ENCODE peak calls at places on chromosomes 4 and X, in seven cellular contexts. A is choroid plexus epithelial cell; T is HFF-Myc; L is ascending aorta; B is heart left ventricle; N is progenitor cell of endocrine pancreas; W is CD8-positive, alpha-beta T cell. I is an unnamed sample.

GRCh38 chr4:153161599-153161971 is 42.7 kb upstream of the TRIM2 start:
- DNase-seq in A (no peak), T (no peak), L (no peak), B (no peak), N (no peak), W (no peak), I (no peak)

GRCh38 chr4:6235901-6236625 is 33.6 kb upstream of the WFS1 start:
- DNase-seq in A (peak), T (no peak), L (no peak), B (no peak), N (no peak), W (no peak), I (no peak)

GRCh38 chr4:102263024-102263787 is 82.1 kb downstream of the SLC39A8 start:
- DNase-seq in A (peak), T (no peak), L (no peak), B (no peak), N (no peak), W (no peak), I (peak)

GRCh38 chrX:109684136-109684535 is 48.9 kb downstream of the ACSL4 start:
- DNase-seq in A (peak), T (no peak), L (no peak), B (no peak), N (no peak), W (no peak), I (no peak)

GRCh38 chrX:86148024-86148511 is at the start of gene DACH2:
- DNase-seq in A (peak), T (no peak), L (peak), B (peak), N (peak), W (no peak), I (peak)

GRCh38 chrX:135384161-135384836 is 37.4 kb upstream of the SMIM10L2A start:
- DNase-seq in A (no peak), T (no peak), L (no peak), B (no peak), N (no peak), W (peak), I (no peak)

GRCh38 chr4:146095091-146095690 is 80.3 kb upstream of the LSM6 start:
- DNase-seq in A (peak), T (peak), L (no peak), B (no peak), N (peak), W (no peak), I (peak)

GRCh38 chr4:68951078-68951805 is at the start of gene UGT2A3:
- DNase-seq in A (no peak), T (no peak), L (no peak), B (no peak), N (no peak), W (no peak), I (peak)

GRCh38 chrX:13064599-13065143 is 20.3 kb upstream of the FAM9C start:
- DNase-seq in A (peak), T (no peak), L (no peak), B (no peak), N (no peak), W (no peak), I (no peak)

GRCh38 chr4:44801384-44801783 is 75.0 kb upstream of the GNPDA2 start:
- DNase-seq in A (no peak), T (no peak), L (no peak), B (no peak), N (no peak), W (no peak), I (no peak)

GRCh38 chrX:49029876-49030275 is 13.3 kb downstream of the TFE3 start:
- DNase-seq in A (no peak), T (no peak), L (no peak), B (no peak), N (no peak), W (no peak), I (no peak)

GRCh38 chr4:44447563-44448504 is 775 bp downstream of the KCTD8 start:
- DNase-seq in A (peak), T (no peak), L (no peak), B (peak), N (peak), W (no peak), I (peak)

GRCh38 chr4:140343303-140343702 is 30.1 kb upstream of the SCOC start:
- DNase-seq in A (peak), T (no peak), L (no peak), B (no peak), N (peak), W (no peak), I (peak)

GRCh38 chr4:68466751-68467150 is 19.5 kb downstream of the TMPRSS11E start:
- DNase-seq in A (no peak), T (no peak), L (no peak), B (no peak), N (no peak), W (no peak), I (no peak)

GRCh38 chr4:36677122-36677521 is 395.7 kb downstream of the DTHD1 start:
- DNase-seq in A (no peak), T (no peak), L (no peak), B (no peak), N (no peak), W (no peak), I (no peak)

GRCh38 chrX:9906919-9907318 is 60.2 kb upstream of the CLDN34 start:
- DNase-seq in A (no peak), T (no peak), L (no peak), B (no peak), N (no peak), W (no peak), I (no peak)

GRCh38 chr4:94665500-94666398 is 92.0 kb upstream of the BMPR1B start:
- DNase-seq in A (no peak), T (no peak), L (no peak), B (no peak), N (no peak), W (no peak), I (no peak)

GRCh38 chr4:5044341-5044740 is 6.9 kb upstream of the STK32B start:
- DNase-seq in A (no peak), T (no peak), L (no peak), B (no peak), N (no peak), W (no peak), I (no peak)

GRCh38 chr4:5041609-5042234 is 9.6 kb upstream of the STK32B start:
- DNase-seq in A (no peak), T (no peak), L (no peak), B (no peak), N (no peak), W (no peak), I (no peak)

GRCh38 chr4:5048721-5049120 is 2.6 kb upstream of the STK32B start:
- DNase-seq in A (no peak), T (no peak), L (no peak), B (no peak), N (no peak), W (no peak), I (no peak)

GRCh38 chr4:5043579-5043978 is 7.7 kb upstream of the STK32B start:
- DNase-seq in A (no peak), T (no peak), L (no peak), B (no peak), N (no peak), W (no peak), I (no peak)

DNA sequence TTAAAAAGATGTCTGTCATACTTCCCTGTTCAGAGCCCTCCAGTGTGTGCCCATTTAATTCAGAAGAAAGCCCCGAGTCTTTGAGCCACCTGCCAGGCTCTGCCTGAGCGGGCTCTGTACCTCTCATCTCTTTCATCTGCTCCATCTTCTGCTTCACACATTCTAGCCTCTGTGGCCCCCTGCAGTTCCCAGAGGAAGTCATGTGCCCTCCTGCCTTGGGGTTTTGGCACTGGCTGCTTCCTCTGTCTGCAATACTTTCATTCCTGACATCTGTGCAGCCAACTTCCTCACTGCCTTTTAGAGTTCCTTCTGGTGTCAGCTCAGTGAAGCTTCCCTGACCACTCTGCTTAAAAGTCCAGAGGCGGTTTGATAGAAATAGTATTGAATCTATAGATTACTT is 6.2 kb upstream of the STK32B start:
- DNase-seq in A (peak), T (no peak), L (no peak), B (peak), N (no peak), W (no peak), I (no peak)
- TF ChIP-seq CTCF in A (no peak), T (no peak), L (no peak), B (no peak), N (no peak), W (no peak), I (no peak)

DNA sequence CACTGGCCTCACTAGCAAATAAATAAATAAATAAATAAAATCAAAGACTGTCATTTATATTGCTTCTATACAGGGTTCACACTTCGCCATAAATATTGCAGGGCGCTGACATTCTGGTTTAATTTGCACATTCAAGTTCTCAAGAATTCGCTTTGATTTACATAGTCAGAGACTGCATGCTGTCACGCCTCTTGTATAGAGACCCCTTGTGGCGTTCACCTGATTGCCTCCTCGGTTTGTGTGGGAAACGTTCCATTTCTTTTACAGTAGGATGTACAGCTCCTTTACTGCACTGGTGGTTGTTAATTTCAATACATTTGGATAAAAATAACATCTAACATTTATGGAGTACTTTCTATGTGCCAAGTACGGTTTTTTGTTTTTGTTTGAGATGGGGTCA is 71.3 kb upstream of the ADGRG2 start:
- DNase-seq in A (no peak), T (no peak), L (no peak), B (no peak), N (no peak), W (no peak), I (no peak)
- TF ChIP-seq CTCF in A (no peak), T (no peak), L (no peak), B (no peak), N (no peak), W (no peak), I (no peak)

GRCh38 chr4:173752610-173753009 is 222.6 kb upstream of the HAND2 start:
- DNase-seq in A (peak), T (no peak), L (no peak), B (no peak), N (no peak), W (no peak), I (peak)
- TF ChIP-seq CTCF in A (peak), T (peak), L (peak), B (peak), N (peak), W (no peak), I (peak)

GRCh38 chrX:24874604-24875247 is 141.0 kb downstream of the ARX start:
- DNase-seq in A (no peak), T (no peak), L (no peak), B (no peak), N (no peak), W (no peak), I (no peak)

GRCh38 chrX:24879679-24880078 is 136.1 kb downstream of the ARX start:
- DNase-seq in A (no peak), T (no peak), L (no peak), B (no peak), N (no peak), W (no peak), I (no peak)

GRCh38 chrX:24876782-24877315 is 138.9 kb downstream of the ARX start:
- DNase-seq in A (no peak), T (no peak), L (no peak), B (no peak), N (no peak), W (no peak), I (no peak)

DNA sequence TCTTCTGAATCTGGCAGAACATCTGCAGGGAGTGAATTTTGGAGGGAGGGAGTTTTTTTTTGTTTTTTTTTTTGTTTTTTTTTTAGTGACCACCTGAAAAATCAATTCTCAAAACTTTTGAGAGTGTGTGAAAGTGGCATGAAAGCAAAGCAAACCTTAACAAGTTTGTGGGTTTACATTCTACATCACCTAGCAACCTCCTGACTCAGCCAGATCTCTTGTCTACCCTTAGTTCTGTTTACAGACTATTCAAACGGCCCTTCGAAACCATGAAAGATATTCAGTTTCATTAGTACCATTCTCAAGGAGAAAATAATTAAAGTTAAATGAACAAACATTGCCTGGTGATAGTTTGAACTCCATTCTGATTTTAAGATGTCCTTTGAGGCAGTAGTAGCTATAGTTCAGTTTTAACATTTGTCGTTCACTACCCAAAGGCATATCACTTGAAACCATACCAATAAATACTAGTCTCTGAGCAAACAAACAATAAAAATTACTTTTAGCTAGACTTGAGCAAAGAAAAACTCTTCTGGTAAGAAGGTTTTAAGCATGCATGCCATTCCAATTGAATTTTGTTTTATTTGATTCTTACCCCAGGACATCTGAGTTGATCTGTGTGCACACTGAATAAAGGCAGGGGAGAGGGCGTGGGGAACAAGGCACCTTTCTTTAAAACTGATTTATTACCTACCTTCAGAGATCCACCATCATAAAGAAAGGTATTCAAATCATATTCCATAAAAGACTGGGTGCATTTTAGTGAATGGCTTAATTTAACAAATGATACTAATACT is 137.7 kb downstream of the ARX start:
- DNase-seq in A (peak), T (no peak), L (no peak), B (no peak), N (no peak), W (no peak), I (peak)
- TF ChIP-seq CTCF in A (no peak), T (no peak), L (no peak), B (no peak), N (no peak), W (no peak), I (no peak)

DNA sequence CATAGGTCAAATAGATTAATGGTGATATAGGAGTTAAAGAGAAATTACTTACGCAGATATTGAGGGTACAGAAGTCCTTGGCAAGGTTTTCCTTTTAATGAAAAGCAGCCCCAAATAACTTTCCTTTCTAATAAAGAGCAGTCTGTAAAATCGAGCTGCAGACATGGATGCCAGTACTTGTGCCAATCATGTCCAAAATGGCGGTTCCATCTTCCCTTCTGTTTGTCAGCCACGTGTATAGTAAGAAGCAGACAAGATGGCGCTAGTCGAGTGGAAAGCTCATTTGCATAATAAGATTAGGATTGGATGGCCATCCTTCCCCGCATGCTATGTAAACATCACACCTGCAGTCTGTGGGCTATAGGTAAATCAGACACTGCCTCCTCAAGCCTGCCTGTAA is 68.5 kb downstream of the FGFBP1 start:
- DNase-seq in A (no peak), T (no peak), L (no peak), B (no peak), N (no peak), W (no peak), I (no peak)
- TF ChIP-seq CTCF in A (no peak), T (no peak), L (no peak), B (no peak), N (no peak), W (no peak), I (no peak)

DNA sequence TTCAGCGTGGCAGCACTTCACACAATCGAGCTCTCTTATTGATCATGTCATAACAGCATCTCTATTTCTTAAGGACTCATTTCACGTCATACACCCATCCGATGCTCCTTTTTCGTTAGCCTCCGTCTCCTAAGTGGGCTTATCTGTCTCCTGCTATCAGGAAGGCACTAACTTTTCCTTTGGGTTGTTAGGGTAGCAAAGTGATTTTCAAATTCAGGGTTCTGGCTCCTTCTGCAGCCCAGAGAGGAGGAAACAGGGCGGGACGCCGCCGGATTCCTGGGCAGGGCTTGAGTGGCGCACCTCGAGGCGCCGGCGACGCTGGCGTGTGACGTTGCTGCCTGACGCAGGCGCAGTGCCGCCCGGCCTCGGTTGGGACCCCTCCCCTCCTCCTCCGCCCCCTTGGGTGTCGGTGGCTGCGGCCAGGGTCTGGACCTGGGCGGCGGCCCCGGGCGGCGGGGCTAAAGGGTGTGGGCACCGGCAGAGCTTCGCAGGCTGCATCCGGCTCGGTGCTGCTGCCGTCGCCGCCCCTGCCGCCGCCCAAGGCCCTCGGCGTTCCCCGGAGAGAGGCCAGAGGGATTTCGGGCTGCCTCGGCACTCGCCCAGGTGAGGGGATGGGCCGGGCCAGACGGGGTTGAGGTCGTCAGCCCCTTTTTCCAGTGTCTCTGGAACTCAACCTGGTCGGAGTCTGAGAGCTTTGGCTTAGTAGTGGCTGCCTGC is at the start of gene BLTP1:
- DNase-seq in A (peak), T (peak), L (peak), B (peak), N (peak), W (peak), I (peak)
- TF ChIP-seq CTCF in A (peak), T (no peak), L (no peak), B (no peak), N (no peak), W (no peak), I (no peak)

GRCh38 chr4:11514780-11515432 is 86.2 kb upstream of the HS3ST1 start:
- DNase-seq in A (no peak), T (no peak), L (no peak), B (no peak), N (no peak), W (no peak), I (no peak)
- TF ChIP-seq CTCF in A (no peak), T (no peak), L (no peak), B (no peak), N (no peak), W (no peak), I (no peak)

GRCh38 chr4:173532725-173533511 is 2.9 kb upstream of the HAND2 start:
- DNase-seq in A (no peak), T (no peak), L (no peak), B (no peak), N (no peak), W (no peak), I (no peak)
- TF ChIP-seq CTCF in A (no peak), T (no peak), L (no peak), B (no peak), N (no peak), W (no peak), I (no peak)

GRCh38 chrX:104565791-104566687 is at the start of gene IL1RAPL2:
- DNase-seq in A (peak), T (no peak), L (no peak), B (no peak), N (peak), W (no peak), I (peak)
- TF ChIP-seq CTCF in A (peak), T (peak), L (peak), B (peak), N (peak), W (no peak), I (peak)

GRCh38 chrX:134023851-134024281 is 38.5 kb upstream of the GPC3 start:
- DNase-seq in A (no peak), T (no peak), L (no peak), B (no peak), N (no peak), W (no peak), I (no peak)

GRCh38 chrX:134025986-134026731 is 40.8 kb upstream of the GPC3 start:
- DNase-seq in A (no peak), T (no peak), L (no peak), B (no peak), N (no peak), W (no peak), I (no peak)

GRCh38 chrX:134024686-134025377 is 39.4 kb upstream of the GPC3 start:
- DNase-seq in A (no peak), T (no peak), L (no peak), B (no peak), N (no peak), W (no peak), I (no peak)

GRCh38 chrX:134020910-134021309 is 35.5 kb upstream of the GPC3 start:
- DNase-seq in A (no peak), T (no peak), L (no peak), B (no peak), N (no peak), W (no peak), I (no peak)

GRCh38 chrX:134026732-134027311 is 41.4 kb upstream of the GPC3 start:
- DNase-seq in A (peak), T (no peak), L (no peak), B (no peak), N (peak), W (no peak), I (peak)
- TF ChIP-seq CTCF in A (peak), T (peak), L (peak), B (no peak), N (peak), W (no peak), I (peak)